ENCODE peak calls at places on chromosomes 3 and 15, in five cellular contexts. One of them, this sample, is unnamed.

GRCh38 chr3:55162031-55162784 is 234.3 kb upstream of the LRTM1 start:
- DNase-seq in breast epithelium: no peak
- DNase-seq in heart right ventricle: no peak
- DNase-seq in tibial nerve: no peak
- DNase-seq in AG04450: no peak
- DNase-seq in this sample: no peak

GRCh38 chr15:71145648-71146047 is 30.4 kb downstream of the THSD4 start:
- DNase-seq in breast epithelium: no peak
- DNase-seq in heart right ventricle: no peak
- DNase-seq in tibial nerve: no peak
- DNase-seq in AG04450: no peak
- DNase-seq in this sample: no peak

GRCh38 chr3:45362768-45363167 is 25.6 kb upstream of the LARS2 start:
- DNase-seq in heart right ventricle: no peak
- DNase-seq in breast epithelium: no peak
- DNase-seq in tibial nerve: no peak
- DNase-seq in AG04450: no peak
- DNase-seq in this sample: no peak

GRCh38 chr3:122918576-122919290 is 108.8 kb downstream of the SEMA5B start:
- DNase-seq in heart right ventricle: no peak
- DNase-seq in AG04450: no peak
- DNase-seq in tibial nerve: no peak
- DNase-seq in breast epithelium: no peak
- DNase-seq in this sample: no peak

GRCh38 chr3:62670351-62670750 is 204.9 kb downstream of the CADPS start:
- DNase-seq in AG04450: no peak
- DNase-seq in breast epithelium: no peak
- DNase-seq in heart right ventricle: no peak
- DNase-seq in tibial nerve: no peak
- DNase-seq in this sample: no peak

GRCh38 chr15:58378241-58379085 is 53.3 kb upstream of the LIPC start:
- DNase-seq in tibial nerve: no peak
- DNase-seq in heart right ventricle: no peak
- DNase-seq in breast epithelium: no peak
- DNase-seq in AG04450: no peak
- DNase-seq in this sample: no peak

GRCh38 chr3:127026661-127027060 is 43.7 kb downstream of the PLXNA1 start:
- DNase-seq in heart right ventricle: no peak
- DNase-seq in breast epithelium: no peak
- DNase-seq in AG04450: no peak
- DNase-seq in tibial nerve: no peak
- DNase-seq in this sample: no peak

GRCh38 chr3:195856410-195857084 is 44.8 kb upstream of the MUC4 start:
- DNase-seq in heart right ventricle: no peak
- DNase-seq in breast epithelium: no peak
- DNase-seq in AG04450: no peak
- DNase-seq in tibial nerve: no peak
- DNase-seq in this sample: no peak

GRCh38 chr3:23159929-23160328 is 43.2 kb upstream of the UBE2E2 start:
- DNase-seq in heart right ventricle: no peak
- DNase-seq in breast epithelium: no peak
- DNase-seq in AG04450: peak
- DNase-seq in tibial nerve: no peak
- DNase-seq in this sample: peak

GRCh38 chr3:190356246-190356645 is 31.7 kb upstream of the CLDN16 start:
- DNase-seq in AG04450: no peak
- DNase-seq in tibial nerve: no peak
- DNase-seq in heart right ventricle: no peak
- DNase-seq in breast epithelium: no peak
- DNase-seq in this sample: no peak

GRCh38 chr15:59892995-59893394 is 111.1 kb upstream of the FOXB1 start:
- DNase-seq in tibial nerve: no peak
- DNase-seq in heart right ventricle: no peak
- DNase-seq in breast epithelium: no peak
- DNase-seq in AG04450: no peak
- DNase-seq in this sample: no peak

GRCh38 chr3:72887723-72888545 is at the start of gene GXYLT2:
- DNase-seq in breast epithelium: no peak
- DNase-seq in tibial nerve: peak
- DNase-seq in AG04450: no peak
- DNase-seq in heart right ventricle: peak
- DNase-seq in this sample: no peak

GRCh38 chr3:20064796-20065564 is 24.7 kb downstream of the KAT2B start:
- DNase-seq in heart right ventricle: no peak
- DNase-seq in breast epithelium: no peak
- DNase-seq in tibial nerve: no peak
- DNase-seq in AG04450: no peak
- DNase-seq in this sample: no peak

GRCh38 chr3:60531759-60532158 is 719.5 kb downstream of the FHIT start:
- DNase-seq in AG04450: no peak
- DNase-seq in tibial nerve: no peak
- DNase-seq in heart right ventricle: no peak
- DNase-seq in breast epithelium: no peak
- DNase-seq in this sample: no peak

GRCh38 chr3:133442518-133442917 is 42.7 kb downstream of the BFSP2 start:
- DNase-seq in breast epithelium: no peak
- DNase-seq in tibial nerve: no peak
- DNase-seq in heart right ventricle: no peak
- DNase-seq in AG04450: no peak
- DNase-seq in this sample: no peak
- H3K4me3 ChIP-seq in breast epithelium: no peak
- H3K4me3 ChIP-seq in tibial nerve: no peak
- H3K4me3 ChIP-seq in heart right ventricle: no peak
- H3K4me3 ChIP-seq in AG04450: no peak
- H3K4me3 ChIP-seq in this sample: no peak

GRCh38 chr15:74798388-74799254 is 14.0 kb upstream of the LMAN1L start:
- DNase-seq in tibial nerve: no peak
- DNase-seq in breast epithelium: no peak
- DNase-seq in AG04450: no peak
- DNase-seq in heart right ventricle: no peak
- DNase-seq in this sample: no peak
- TF ChIP-seq CTCF in tibial nerve: no peak
- TF ChIP-seq CTCF in breast epithelium: no peak
- TF ChIP-seq CTCF in AG04450: no peak
- TF ChIP-seq CTCF in heart right ventricle: peak
- TF ChIP-seq CTCF in this sample: no peak

DNA sequence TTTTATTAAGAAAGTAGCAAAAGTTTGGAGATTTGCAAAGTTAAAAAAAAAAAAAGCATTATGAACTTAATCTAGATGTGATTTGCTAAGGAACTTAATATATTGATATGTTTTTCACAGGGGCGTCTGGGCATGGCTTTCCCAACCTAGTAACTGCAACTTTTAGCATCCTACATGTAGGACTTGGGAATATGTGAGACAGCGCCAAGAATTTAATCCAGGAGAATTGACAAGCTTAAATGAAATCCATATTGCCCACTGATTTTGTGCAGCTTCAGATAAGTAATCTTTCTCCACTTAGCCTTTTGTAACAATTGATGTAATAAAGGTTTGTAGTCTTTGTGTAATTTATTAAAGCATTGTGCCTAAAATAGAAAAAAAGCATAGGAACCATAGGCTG is 982 bp upstream of the GABPB1 start:
- DNase-seq in AG04450: no peak
- DNase-seq in tibial nerve: no peak
- DNase-seq in breast epithelium: no peak
- DNase-seq in heart right ventricle: no peak
- DNase-seq in this sample: no peak
- H3K4me3 ChIP-seq in AG04450: peak
- H3K4me3 ChIP-seq in tibial nerve: peak
- H3K4me3 ChIP-seq in breast epithelium: peak
- H3K4me3 ChIP-seq in heart right ventricle: peak
- H3K4me3 ChIP-seq in this sample: peak

DNA sequence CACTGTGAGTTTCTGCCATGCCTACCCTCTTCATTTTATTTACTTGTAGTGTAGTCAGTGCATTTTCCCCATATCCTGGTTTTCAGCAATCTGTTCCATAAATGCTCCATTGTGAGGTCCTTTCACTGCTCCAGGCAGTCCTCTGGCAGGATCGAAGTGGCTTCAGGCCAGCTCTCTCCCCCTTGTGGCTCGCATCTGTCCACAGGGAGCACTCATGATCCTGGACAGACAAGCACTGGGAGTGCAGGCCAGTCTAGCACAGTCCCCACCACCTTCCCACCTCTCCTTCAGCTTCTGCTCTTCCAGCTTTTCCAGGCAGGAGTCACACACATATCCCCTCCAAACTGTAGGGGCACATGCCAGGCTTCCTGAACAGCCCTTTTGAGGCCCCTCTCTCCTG is 173.6 kb downstream of the PPM1L start:
- DNase-seq in tibial nerve: no peak
- DNase-seq in breast epithelium: no peak
- DNase-seq in heart right ventricle: peak
- DNase-seq in AG04450: no peak
- DNase-seq in this sample: no peak
- TF ChIP-seq CTCF in tibial nerve: no peak
- TF ChIP-seq CTCF in breast epithelium: no peak
- TF ChIP-seq CTCF in heart right ventricle: peak
- TF ChIP-seq CTCF in AG04450: peak
- TF ChIP-seq CTCF in this sample: peak

DNA sequence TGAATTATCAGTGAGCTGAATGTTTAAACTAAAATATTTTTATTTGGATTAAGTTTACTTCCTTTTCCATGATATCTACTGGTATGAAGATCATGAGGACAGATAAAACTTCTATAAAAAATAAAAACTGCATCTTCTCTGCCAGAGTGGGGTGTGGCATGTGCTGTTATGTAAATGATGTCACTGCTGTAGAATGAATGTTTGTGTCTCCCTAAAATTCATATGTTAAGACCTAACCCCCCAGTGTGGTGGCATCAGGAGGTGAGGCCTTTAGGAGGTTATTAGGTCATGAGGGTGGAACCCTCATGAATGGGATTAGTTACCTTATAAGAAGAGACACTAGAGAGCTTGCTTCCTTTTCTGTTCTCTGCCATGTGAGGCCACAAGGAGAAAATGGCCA is 178.7 kb upstream of the DPH6 start:
- DNase-seq in AG04450: no peak
- DNase-seq in breast epithelium: no peak
- DNase-seq in tibial nerve: no peak
- DNase-seq in heart right ventricle: no peak
- DNase-seq in this sample: no peak
- H3K4me3 ChIP-seq in AG04450: no peak
- H3K4me3 ChIP-seq in breast epithelium: no peak
- H3K4me3 ChIP-seq in tibial nerve: no peak
- H3K4me3 ChIP-seq in heart right ventricle: no peak
- H3K4me3 ChIP-seq in this sample: no peak

GRCh38 chr15:70016511-70016994 is 81.2 kb downstream of the TLE3 start:
- DNase-seq in breast epithelium: peak
- DNase-seq in tibial nerve: no peak
- DNase-seq in AG04450: no peak
- DNase-seq in heart right ventricle: no peak
- DNase-seq in this sample: no peak

GRCh38 chr15:70013647-70014310 is 83.9 kb downstream of the TLE3 start:
- DNase-seq in heart right ventricle: no peak
- DNase-seq in AG04450: no peak
- DNase-seq in breast epithelium: no peak
- DNase-seq in tibial nerve: no peak
- DNase-seq in this sample: no peak

GRCh38 chr15:70014311-70014707 is 83.4 kb downstream of the TLE3 start:
- DNase-seq in heart right ventricle: no peak
- DNase-seq in breast epithelium: no peak
- DNase-seq in tibial nerve: no peak
- DNase-seq in AG04450: no peak
- DNase-seq in this sample: no peak

GRCh38 chr15:70017025-70017424 is 80.7 kb downstream of the TLE3 start:
- DNase-seq in breast epithelium: no peak
- DNase-seq in heart right ventricle: no peak
- DNase-seq in AG04450: no peak
- DNase-seq in tibial nerve: no peak
- DNase-seq in this sample: no peak

GRCh38 chr15:70014860-70015490 is 82.7 kb downstream of the TLE3 start:
- DNase-seq in AG04450: no peak
- DNase-seq in heart right ventricle: no peak
- DNase-seq in tibial nerve: no peak
- DNase-seq in breast epithelium: no peak
- DNase-seq in this sample: no peak
- TF ChIP-seq CTCF in AG04450: no peak
- TF ChIP-seq CTCF in heart right ventricle: no peak
- TF ChIP-seq CTCF in tibial nerve: no peak
- TF ChIP-seq CTCF in breast epithelium: no peak
- TF ChIP-seq CTCF in this sample: no peak

DNA sequence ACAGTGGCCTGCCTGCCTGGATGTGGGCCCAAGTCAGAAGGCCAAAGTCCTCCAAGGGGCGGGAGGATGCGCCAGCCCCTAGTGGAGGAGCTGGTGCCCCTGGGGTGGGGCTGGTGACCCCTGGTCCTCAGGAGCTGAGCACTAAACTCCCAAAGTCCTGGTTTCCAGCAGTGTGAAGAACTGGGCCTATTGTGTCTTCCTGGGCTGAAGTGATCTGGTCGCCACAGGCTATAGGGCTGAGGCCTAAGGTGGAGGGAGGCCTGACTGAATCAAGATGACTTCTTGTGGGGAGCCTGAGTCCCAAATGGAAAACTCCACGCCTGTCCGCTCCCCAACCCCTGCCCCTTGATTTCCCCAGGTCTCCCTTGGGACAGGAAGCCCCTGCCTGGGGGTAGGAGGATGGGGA is 775 bp upstream of the FES start:
- DNase-seq in heart right ventricle: no peak
- DNase-seq in AG04450: no peak
- DNase-seq in tibial nerve: no peak
- DNase-seq in breast epithelium: no peak
- DNase-seq in this sample: no peak
- H3K4me3 ChIP-seq in heart right ventricle: peak
- H3K4me3 ChIP-seq in AG04450: peak
- H3K4me3 ChIP-seq in tibial nerve: peak
- H3K4me3 ChIP-seq in breast epithelium: peak
- H3K4me3 ChIP-seq in this sample: no peak

DNA sequence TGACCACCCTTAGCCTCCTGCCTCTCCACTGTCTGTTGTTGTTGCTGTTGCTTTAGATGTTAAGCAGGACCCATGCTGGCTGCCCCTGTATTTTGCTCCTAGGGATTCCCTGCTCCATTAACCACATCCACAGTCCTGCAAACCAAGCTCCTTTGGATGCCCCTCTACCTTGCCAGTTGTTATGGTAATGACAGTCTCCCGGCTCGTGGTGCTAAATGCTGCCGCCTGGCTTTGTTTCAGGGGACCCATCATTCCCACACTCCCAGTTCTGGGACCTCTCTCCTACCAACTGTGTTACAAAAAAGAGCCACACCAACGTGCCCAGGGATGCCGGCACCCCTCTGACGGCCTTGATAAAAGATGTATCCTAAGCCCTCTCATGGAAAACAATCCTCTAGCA is 15.5 kb upstream of the MCCC1 start:
- DNase-seq in breast epithelium: no peak
- DNase-seq in AG04450: no peak
- DNase-seq in tibial nerve: no peak
- DNase-seq in heart right ventricle: no peak
- DNase-seq in this sample: no peak
- TF ChIP-seq CTCF in breast epithelium: no peak
- TF ChIP-seq CTCF in AG04450: no peak
- TF ChIP-seq CTCF in tibial nerve: no peak
- TF ChIP-seq CTCF in heart right ventricle: no peak
- TF ChIP-seq CTCF in this sample: no peak

This sample was measured in AG04449.